ENCODE peak calls at places on chromosomes 1 and 21, in eight cellular contexts. J is fibroblast of villous mesenchyme; I is GOT3; H is LoVo; G is stimulated activated CD4-positive, alpha-beta T cell treated with anti-CD3 and anti-CD28 coated beads, Interleukin-15, amount 100 ng/mL, for 1 hour; Q is activated T-cell treated with anti-CD3 and anti-CD28 coated beads for 48 hours; U is activated CD4-positive, CD25-positive, alpha-beta regulatory T cell; D is activated CD8-positive, alpha-beta memory T cell treated with anti-CD3 and anti-CD28 coated beads, Interleukin-2, amount 50 U/mL, for 4 hours. A is an unnamed sample.

GRCh38 chr21:42061195-42061865 is 9.8 kb upstream of the UMODL1 start:
- DNase-seq in I (no peak), H (no peak), Q (no peak), J (no peak), D (no peak), U (peak), G (no peak), A (no peak)

GRCh38 chr1:225817611-225818061 is 7.7 kb downstream of the EPHX1 start:
- DNase-seq in G (no peak), J (peak), H (peak), I (no peak), U (no peak), D (no peak), Q (no peak), A (peak)

GRCh38 chr1:53066941-53067738 is 5.1 kb downstream of the PODN start:
- DNase-seq in Q (no peak), U (no peak), I (no peak), D (peak), G (no peak), H (no peak), J (no peak), A (no peak)

GRCh38 chr1:36971832-36972231 is 62.5 kb downstream of the GRIK3 start:
- DNase-seq in G (no peak), H (no peak), I (no peak), U (no peak), D (no peak), J (no peak), Q (no peak), A (no peak)

GRCh38 chr1:5755552-5756125 is 236.6 kb downstream of the NPHP4 start:
- DNase-seq in D (no peak), H (no peak), I (no peak), J (no peak), Q (no peak), U (no peak), G (no peak), A (no peak)

GRCh38 chr1:197423006-197423405 is 155.0 kb downstream of the CRB1 start:
- DNase-seq in G (no peak), H (no peak), Q (no peak), I (no peak), D (no peak), U (no peak), J (peak), A (no peak)

GRCh38 chr1:53391982-53392381 is 64.1 kb upstream of the LRP8 start:
- DNase-seq in Q (no peak), U (no peak), G (no peak), J (no peak), D (no peak), H (no peak), I (no peak), A (no peak)

GRCh38 chr1:212232020-212232570 is 53.1 kb upstream of the PPP2R5A start:
- DNase-seq in U (no peak), H (no peak), D (no peak), I (no peak), J (no peak), Q (no peak), G (no peak), A (no peak)

GRCh38 chr1:10692401-10693021 is 103.9 kb downstream of the CASZ1 start:
- DNase-seq in J (no peak), H (peak), U (peak), Q (peak), D (peak), I (no peak), G (peak), A (no peak)

GRCh38 chr1:100879422-100879821 is 15.2 kb downstream of the EXTL2 start:
- DNase-seq in G (no peak), Q (no peak), I (no peak), J (peak), D (no peak), H (no peak), U (no peak), A (no peak)

GRCh38 chr1:52306227-52307006 is 59.6 kb downstream of the CC2D1B start:
- DNase-seq in G (no peak), H (no peak), D (no peak), J (no peak), Q (no peak), U (no peak), I (no peak), A (no peak)

GRCh38 chr1:200294241-200294640 is 115.6 kb downstream of the ZNF281 start:
- DNase-seq in Q (no peak), G (no peak), I (no peak), H (no peak), D (no peak), J (no peak), U (no peak), A (no peak)

A was measured in retina.